ENCODE peak calls at places on chromosomes 4 and X, in six cellular contexts. One of them, this sample, is unnamed.
A peak's percentile ranks its signal among the peaks of the same experiment; 100 is the strongest.

GRCh38 chr4:79650794-79651431 is 242.9 kb upstream of the GK2 start:
- DNase-seq in esophagus squamous epithelium: no peak
- DNase-seq in ovary: no peak
- DNase-seq in testis: no peak
- DNase-seq in right lobe of liver: no peak
- DNase-seq in HCT116: no peak
- DNase-seq in this sample: no peak

GRCh38 chr4:2991243-2991642 is 27.9 kb downstream of the GRK4 start:
- DNase-seq in esophagus squamous epithelium: no peak
- DNase-seq in ovary: no peak
- DNase-seq in testis: no peak
- DNase-seq in right lobe of liver: no peak
- DNase-seq in HCT116: no peak
- DNase-seq in this sample: no peak

GRCh38 chr4:26065833-26066232 is 151.8 kb downstream of the SMIM20 start:
- DNase-seq in esophagus squamous epithelium: no peak
- DNase-seq in ovary: no peak
- DNase-seq in testis: no peak
- DNase-seq in right lobe of liver: no peak
- DNase-seq in HCT116: no peak
- DNase-seq in this sample: no peak

GRCh38 chrX:2500681-2501151 is at the start of the genes DHRSX and ZBED1:
- DNase-seq in esophagus squamous epithelium: no peak
- DNase-seq in ovary: no peak
- DNase-seq in testis: no peak
- DNase-seq in right lobe of liver: peak; percentile 71
- DNase-seq in HCT116: no peak
- DNase-seq in this sample: no peak

GRCh38 chr4:68864438-68865177 is 48.8 kb downstream of the UGT2B10 start:
- DNase-seq in esophagus squamous epithelium: no peak
- DNase-seq in ovary: no peak
- DNase-seq in testis: no peak
- DNase-seq in right lobe of liver: peak; percentile 77
- DNase-seq in HCT116: no peak
- DNase-seq in this sample: no peak

GRCh38 chr4:174387721-174388120 is 104.0 kb downstream of the CEP44 start:
- DNase-seq in esophagus squamous epithelium: no peak
- DNase-seq in ovary: no peak
- DNase-seq in testis: no peak
- DNase-seq in right lobe of liver: no peak
- DNase-seq in HCT116: no peak
- DNase-seq in this sample: no peak

GRCh38 chr4:89939994-89940393 is 45.3 kb downstream of the MMRN1 start:
- DNase-seq in esophagus squamous epithelium: no peak
- DNase-seq in ovary: no peak
- DNase-seq in testis: peak; percentile 43
- DNase-seq in right lobe of liver: no peak
- DNase-seq in HCT116: no peak
- DNase-seq in this sample: no peak

GRCh38 chrX:133414399-133415275 is 652 bp downstream of the GPC4 start:
- DNase-seq in esophagus squamous epithelium: no peak
- DNase-seq in ovary: peak; percentile 24
- DNase-seq in testis: no peak
- DNase-seq in right lobe of liver: no peak
- DNase-seq in HCT116: no peak
- DNase-seq in this sample: no peak

GRCh38 chrX:27675493-27675892 is 85.3 kb downstream of the DCAF8L2 start:
- DNase-seq in esophagus squamous epithelium: no peak
- DNase-seq in ovary: no peak
- DNase-seq in testis: no peak
- DNase-seq in right lobe of liver: no peak
- DNase-seq in HCT116: no peak
- DNase-seq in this sample: no peak

GRCh38 chrX:10512258-10512657 is 108.1 kb downstream of the MID1 start:
- DNase-seq in esophagus squamous epithelium: no peak
- DNase-seq in ovary: no peak
- DNase-seq in testis: no peak
- DNase-seq in right lobe of liver: no peak
- DNase-seq in HCT116: no peak
- DNase-seq in this sample: no peak

GRCh38 chr4:112975567-112976355 is 73.7 kb upstream of the ANK2 start:
- DNase-seq in esophagus squamous epithelium: no peak
- DNase-seq in ovary: no peak
- DNase-seq in testis: no peak
- DNase-seq in right lobe of liver: no peak
- DNase-seq in HCT116: no peak
- DNase-seq in this sample: no peak

GRCh38 chr4:18197467-18197866 is 175.9 kb upstream of the LCORL start:
- DNase-seq in esophagus squamous epithelium: no peak
- DNase-seq in ovary: no peak
- DNase-seq in testis: no peak
- DNase-seq in right lobe of liver: no peak
- DNase-seq in HCT116: no peak
- DNase-seq in this sample: no peak

DNA sequence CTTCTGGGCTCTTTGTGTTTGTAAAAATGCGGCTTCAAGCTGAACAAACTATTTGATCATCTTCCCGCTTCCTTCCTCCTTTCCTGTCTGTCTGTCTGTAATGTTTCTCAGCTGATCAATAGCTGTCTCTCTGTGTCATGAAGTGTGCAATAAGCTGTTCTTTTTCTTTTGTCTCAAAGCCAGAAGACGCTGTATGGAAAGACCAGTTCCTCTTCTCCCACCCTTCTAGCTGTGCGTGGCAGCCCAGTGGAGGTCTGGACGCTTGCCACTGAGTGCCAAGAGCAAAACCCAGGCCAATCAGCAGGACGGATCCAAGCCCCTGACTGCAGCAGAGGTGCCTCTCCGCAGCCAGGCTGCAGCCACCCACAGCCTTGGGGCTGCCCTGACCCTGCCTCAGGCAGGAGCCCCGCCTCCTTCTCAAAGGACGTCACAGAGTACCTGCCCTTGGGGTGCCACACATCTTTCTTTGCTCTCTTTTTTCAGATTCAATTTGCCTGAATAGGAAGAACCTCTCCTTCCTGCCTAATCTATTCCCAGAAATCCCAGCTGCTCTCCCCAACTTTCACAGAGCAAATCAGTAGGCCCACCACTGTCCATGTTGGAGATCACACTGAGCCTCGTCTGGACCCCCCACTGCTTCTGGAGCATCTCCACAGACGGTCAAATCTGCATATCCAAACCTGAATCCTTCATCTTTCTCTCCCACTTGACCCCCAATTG is 59.1 kb downstream of the MAML3 start:
- DNase-seq in esophagus squamous epithelium: no peak
- DNase-seq in ovary: no peak
- DNase-seq in testis: peak; percentile 81
- DNase-seq in right lobe of liver: peak; percentile 58
- DNase-seq in HCT116: no peak
- DNase-seq in this sample: peak; percentile 80
- H3K27ac ChIP-seq in esophagus squamous epithelium: peak overlapping the region; percentile 75
- H3K27ac ChIP-seq in ovary: peak overlapping the region; percentile 28
- H3K27ac ChIP-seq in testis: peak overlapping the region; percentile 28
- H3K27ac ChIP-seq in right lobe of liver: peak overlapping the region; percentile 8
- H3K27ac ChIP-seq in HCT116: no peak overlapping the region
- H3K27ac ChIP-seq in this sample: peak overlapping the region; percentile 29

GRCh38 chrX:105101378-105101777 is 119.1 kb downstream of the TEX13A start:
- DNase-seq in esophagus squamous epithelium: no peak
- DNase-seq in ovary: no peak
- DNase-seq in testis: no peak
- DNase-seq in right lobe of liver: no peak
- DNase-seq in HCT116: no peak
- DNase-seq in this sample: no peak

GRCh38 chrX:105098812-105099211 is 121.7 kb downstream of the TEX13A start:
- DNase-seq in esophagus squamous epithelium: no peak
- DNase-seq in ovary: no peak
- DNase-seq in testis: no peak
- DNase-seq in right lobe of liver: no peak
- DNase-seq in HCT116: no peak
- DNase-seq in this sample: no peak

GRCh38 chrX:105098201-105098600 is 122.3 kb downstream of the TEX13A start:
- DNase-seq in esophagus squamous epithelium: no peak
- DNase-seq in ovary: no peak
- DNase-seq in testis: no peak
- DNase-seq in right lobe of liver: no peak
- DNase-seq in HCT116: no peak
- DNase-seq in this sample: no peak
- H3K9me3 ChIP-seq in esophagus squamous epithelium: no peaks in the 10 kb centered on the region
- H3K9me3 ChIP-seq in ovary: no peaks in the 10 kb centered on the region
- H3K9me3 ChIP-seq in testis: no peaks in the 10 kb centered on the region
- H3K9me3 ChIP-seq in right lobe of liver: no peaks in the 10 kb centered on the region
- H3K9me3 ChIP-seq in HCT116: no peaks in the 10 kb centered on the region
- H3K9me3 ChIP-seq in this sample: no peaks in the 10 kb centered on the region

DNA sequence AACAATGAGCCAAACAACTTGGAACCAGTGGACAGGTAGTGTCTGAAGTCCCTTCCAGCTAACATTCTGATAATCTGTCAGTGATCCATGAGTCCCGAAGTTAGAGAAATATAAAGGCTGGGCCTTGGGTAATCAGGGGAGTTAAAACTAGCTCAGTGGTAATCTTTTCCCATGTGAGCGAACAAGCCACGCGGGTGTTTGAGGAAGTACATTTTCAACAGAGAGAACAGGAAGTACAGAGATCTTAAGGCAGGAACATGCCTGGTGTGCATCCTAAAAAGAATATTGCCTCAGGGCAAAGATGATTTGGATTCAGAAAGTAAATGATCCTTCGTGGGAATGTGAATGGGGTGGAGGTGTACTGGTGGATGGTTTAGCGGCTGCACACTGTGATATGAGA is 42.9 kb downstream of the FNIP2 start:
- DNase-seq in esophagus squamous epithelium: no peak
- DNase-seq in ovary: no peak
- DNase-seq in testis: no peak
- DNase-seq in right lobe of liver: no peak
- DNase-seq in HCT116: no peak
- DNase-seq in this sample: no peak
- TF ChIP-seq POLR2A in esophagus squamous epithelium: no peak
- TF ChIP-seq POLR2A in ovary: no peak
- TF ChIP-seq POLR2A in testis: no peak
- TF ChIP-seq POLR2A in right lobe of liver: no peak
- TF ChIP-seq POLR2A in HCT116: no peak
- TF ChIP-seq POLR2A in this sample: no peak

DNA sequence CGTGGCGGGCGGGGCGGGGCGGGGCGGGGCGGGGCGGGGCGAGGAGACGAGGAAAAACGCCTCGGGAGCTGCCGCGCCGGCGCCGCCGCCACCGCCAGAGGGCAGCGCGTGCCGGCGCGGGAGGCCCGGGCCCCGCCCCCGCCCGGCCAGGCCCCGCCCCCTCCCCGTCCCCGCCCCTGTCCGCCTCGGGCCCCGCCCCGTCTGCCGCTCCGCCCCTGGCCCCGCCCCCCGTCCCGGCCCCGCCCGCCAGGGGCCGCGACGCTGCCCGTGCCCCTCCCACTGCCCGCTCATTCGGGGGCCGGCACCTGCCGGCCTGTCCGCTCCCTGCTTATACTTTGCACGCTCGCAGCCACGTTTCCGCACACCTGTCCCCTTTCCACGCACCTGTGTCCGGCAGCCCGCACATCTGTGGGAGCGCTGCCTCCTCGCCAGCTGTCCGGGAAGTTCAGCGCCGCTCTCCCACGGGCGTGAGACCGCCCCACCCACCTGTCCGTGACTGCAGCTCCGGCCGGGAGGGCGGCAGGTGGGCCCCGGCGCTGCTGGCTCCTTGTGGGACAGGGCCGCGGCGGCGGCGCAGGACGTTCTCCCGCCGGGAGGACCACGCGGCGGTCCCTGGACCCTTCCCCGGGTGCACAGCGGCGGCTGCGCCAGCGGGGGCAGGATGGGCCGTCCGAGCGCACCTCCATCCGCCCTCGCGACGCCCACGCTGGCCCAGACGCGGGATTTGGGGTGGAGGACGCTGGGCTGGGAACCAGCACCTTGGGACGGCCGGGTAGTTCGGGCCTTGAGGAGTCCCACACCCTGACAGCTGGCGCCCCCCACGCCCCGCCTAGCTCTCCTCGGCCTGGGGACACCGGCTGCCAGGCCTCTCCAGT is 1.5 kb upstream of the FGFRL1 start:
- DNase-seq in esophagus squamous epithelium: peak; percentile 28
- DNase-seq in ovary: peak; percentile 78
- DNase-seq in testis: peak; percentile 74
- DNase-seq in right lobe of liver: peak; percentile 89
- DNase-seq in HCT116: no peak
- DNase-seq in this sample: peak; percentile 73
- H3K27ac ChIP-seq in esophagus squamous epithelium: peak overlapping the region; percentile 92
- H3K27ac ChIP-seq in ovary: no peak overlapping the region
- H3K27ac ChIP-seq in testis: no peak overlapping the region
- H3K27ac ChIP-seq in right lobe of liver: no peak overlapping the region
- H3K27ac ChIP-seq in HCT116: peak overlapping the region; percentile 24
- H3K27ac ChIP-seq in this sample: peak overlapping the region; percentile 87

GRCh38 chr4:179124957-179125356 is 1682.7 kb upstream of the AGA start:
- DNase-seq in esophagus squamous epithelium: no peak
- DNase-seq in ovary: no peak
- DNase-seq in testis: no peak
- DNase-seq in right lobe of liver: no peak
- DNase-seq in HCT116: no peak
- DNase-seq in this sample: no peak

GRCh38 chr4:179125870-179126269 is 1683.6 kb upstream of the AGA start:
- DNase-seq in esophagus squamous epithelium: no peak
- DNase-seq in ovary: no peak
- DNase-seq in testis: no peak
- DNase-seq in right lobe of liver: no peak
- DNase-seq in HCT116: no peak
- DNase-seq in this sample: no peak

GRCh38 chr4:179124419-179124818 is 1682.2 kb upstream of the AGA start:
- DNase-seq in esophagus squamous epithelium: no peak
- DNase-seq in ovary: no peak
- DNase-seq in testis: no peak
- DNase-seq in right lobe of liver: no peak
- DNase-seq in HCT116: no peak
- DNase-seq in this sample: no peak

GRCh38 chr4:179130122-179130714 is 1688.0 kb upstream of the AGA start:
- DNase-seq in esophagus squamous epithelium: no peak
- DNase-seq in ovary: no peak
- DNase-seq in testis: no peak
- DNase-seq in right lobe of liver: no peak
- DNase-seq in HCT116: no peak
- DNase-seq in this sample: no peak

GRCh38 chr4:179128299-179128698 is 1686.1 kb upstream of the AGA start:
- DNase-seq in esophagus squamous epithelium: no peak
- DNase-seq in ovary: no peak
- DNase-seq in testis: no peak
- DNase-seq in right lobe of liver: no peak
- DNase-seq in HCT116: no peak
- DNase-seq in this sample: no peak
- H3K9me3 ChIP-seq in esophagus squamous epithelium: no peaks in the 10 kb centered on the region
- H3K9me3 ChIP-seq in ovary: no peaks in the 10 kb centered on the region
- H3K9me3 ChIP-seq in testis: no peaks in the 10 kb centered on the region
- H3K9me3 ChIP-seq in right lobe of liver: no peaks in the 10 kb centered on the region
- H3K9me3 ChIP-seq in HCT116: no peaks in the 10 kb centered on the region
- H3K9me3 ChIP-seq in this sample: no peaks in the 10 kb centered on the region

DNA sequence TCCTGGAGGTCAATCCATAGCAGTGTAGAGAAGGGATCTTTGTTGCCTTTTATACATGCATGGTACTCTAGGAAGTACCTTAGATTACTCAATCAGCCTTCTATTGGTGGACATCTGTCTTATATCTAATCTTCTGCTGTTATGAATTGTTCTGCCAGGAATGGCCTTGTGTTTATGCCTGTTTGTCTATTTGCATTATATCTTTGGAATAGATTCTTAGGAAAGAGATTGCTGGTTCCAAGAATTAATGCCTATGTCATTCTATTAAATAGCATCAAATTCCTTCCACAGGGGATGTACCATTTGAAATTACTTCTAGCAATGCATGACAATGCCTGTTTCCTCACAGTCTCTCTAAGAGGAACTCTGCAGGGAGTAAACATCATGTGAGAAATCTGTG is 42.5 kb downstream of the BEX3 start:
- DNase-seq in esophagus squamous epithelium: no peak
- DNase-seq in ovary: no peak
- DNase-seq in testis: no peak
- DNase-seq in right lobe of liver: no peak
- DNase-seq in HCT116: no peak
- DNase-seq in this sample: no peak
- TF ChIP-seq POLR2A in esophagus squamous epithelium: no peak
- TF ChIP-seq POLR2A in ovary: no peak
- TF ChIP-seq POLR2A in testis: no peak
- TF ChIP-seq POLR2A in right lobe of liver: no peak
- TF ChIP-seq POLR2A in HCT116: no peak
- TF ChIP-seq POLR2A in this sample: no peak